ENCODE peak calls at places on chromosomes 2 and 18, in six cellular contexts. One of them, this sample, is unnamed.

GRCh38 chr2:56589820-56590219 is 406.0 kb downstream of the CCDC85A start:
- DNase-seq in right lobe of liver: no peak
- DNase-seq in adrenal gland: no peak
- DNase-seq in stomach: no peak
- DNase-seq in heart left ventricle: no peak
- DNase-seq in HCT116: no peak
- DNase-seq in this sample: no peak

GRCh38 chr2:237280235-237280634 is 133.7 kb downstream of the COL6A3 start:
- DNase-seq in heart left ventricle: no peak
- DNase-seq in stomach: no peak
- DNase-seq in adrenal gland: no peak
- DNase-seq in HCT116: no peak
- DNase-seq in right lobe of liver: no peak
- DNase-seq in this sample: no peak

GRCh38 chr2:122210898-122211605 is 455.6 kb downstream of the TSN start:
- DNase-seq in HCT116: no peak
- DNase-seq in adrenal gland: no peak
- DNase-seq in right lobe of liver: no peak
- DNase-seq in heart left ventricle: no peak
- DNase-seq in stomach: no peak
- DNase-seq in this sample: no peak

GRCh38 chr2:120369250-120369649 is 23.3 kb downstream of the INHBB start:
- DNase-seq in right lobe of liver: no peak
- DNase-seq in HCT116: no peak
- DNase-seq in stomach: no peak
- DNase-seq in adrenal gland: no peak
- DNase-seq in heart left ventricle: no peak
- DNase-seq in this sample: no peak

GRCh38 chr2:21466528-21466927 is 342.8 kb downstream of the TDRD15 start:
- DNase-seq in adrenal gland: no peak
- DNase-seq in stomach: no peak
- DNase-seq in heart left ventricle: no peak
- DNase-seq in right lobe of liver: no peak
- DNase-seq in HCT116: no peak
- DNase-seq in this sample: no peak

GRCh38 chr2:25178976-25179375 is 10.6 kb upstream of the POMC start:
- DNase-seq in adrenal gland: no peak
- DNase-seq in HCT116: no peak
- DNase-seq in stomach: no peak
- DNase-seq in heart left ventricle: no peak
- DNase-seq in right lobe of liver: no peak
- DNase-seq in this sample: no peak

GRCh38 chr18:79617521-79618500 is 61.8 kb upstream of the CTDP1 start:
- DNase-seq in HCT116: no peak
- DNase-seq in adrenal gland: peak; percentile 10
- DNase-seq in stomach: no peak
- DNase-seq in heart left ventricle: peak; percentile 31
- DNase-seq in right lobe of liver: peak; percentile 38
- DNase-seq in this sample: no peak

GRCh38 chr2:203583696-203584095 is 48.6 kb upstream of the RAPH1 start:
- DNase-seq in right lobe of liver: no peak
- DNase-seq in stomach: no peak
- DNase-seq in HCT116: no peak
- DNase-seq in heart left ventricle: peak; percentile 35
- DNase-seq in adrenal gland: no peak
- DNase-seq in this sample: no peak

GRCh38 chr2:221943078-221943810 is 355.6 kb downstream of the PAX3 start:
- DNase-seq in adrenal gland: peak; percentile 77
- DNase-seq in heart left ventricle: peak; percentile 61
- DNase-seq in stomach: peak; percentile 64
- DNase-seq in right lobe of liver: no peak
- DNase-seq in HCT116: no peak
- DNase-seq in this sample: peak; percentile 81

GRCh38 chr2:197954328-197954727 is 149.9 kb downstream of the PLCL1 start:
- DNase-seq in stomach: no peak
- DNase-seq in HCT116: no peak
- DNase-seq in heart left ventricle: no peak
- DNase-seq in right lobe of liver: no peak
- DNase-seq in adrenal gland: no peak
- DNase-seq in this sample: no peak

GRCh38 chr2:70891572-70892356 is 43.9 kb upstream of the ATP6V1B1 start:
- DNase-seq in adrenal gland: no peak
- DNase-seq in heart left ventricle: no peak
- DNase-seq in stomach: peak; percentile 19
- DNase-seq in right lobe of liver: no peak
- DNase-seq in HCT116: no peak
- DNase-seq in this sample: no peak

GRCh38 chr18:23281626-23282436 is 146.5 kb downstream of the CABLES1 start:
- DNase-seq in heart left ventricle: no peak
- DNase-seq in adrenal gland: no peak
- DNase-seq in right lobe of liver: no peak
- DNase-seq in HCT116: peak; percentile 35
- DNase-seq in stomach: no peak
- DNase-seq in this sample: no peak

GRCh38 chr18:9173770-9174233 is 37.2 kb downstream of the ANKRD12 start:
- DNase-seq in adrenal gland: no peak
- DNase-seq in right lobe of liver: no peak
- DNase-seq in stomach: no peak
- DNase-seq in HCT116: no peak
- DNase-seq in heart left ventricle: no peak
- DNase-seq in this sample: no peak

GRCh38 chr2:195407782-195408181 is 249.2 kb upstream of the SLC39A10 start:
- DNase-seq in adrenal gland: no peak
- DNase-seq in stomach: no peak
- DNase-seq in HCT116: no peak
- DNase-seq in right lobe of liver: no peak
- DNase-seq in heart left ventricle: no peak
- DNase-seq in this sample: no peak

GRCh38 chr2:96146881-96147592 is 1.8 kb upstream of the DUSP2 start:
- DNase-seq in right lobe of liver: peak; percentile 38
- DNase-seq in heart left ventricle: peak; percentile 23
- DNase-seq in adrenal gland: peak; percentile 77
- DNase-seq in HCT116: no peak
- DNase-seq in stomach: no peak
- DNase-seq in this sample: no peak

GRCh38 chr2:197270601-197271000 is 40.0 kb downstream of the ANKRD44 start:
- DNase-seq in stomach: no peak
- DNase-seq in HCT116: no peak
- DNase-seq in adrenal gland: no peak
- DNase-seq in heart left ventricle: no peak
- DNase-seq in right lobe of liver: no peak
- DNase-seq in this sample: no peak

GRCh38 chr18:51666717-51667320 is 469.3 kb upstream of the MEX3C start:
- DNase-seq in heart left ventricle: peak; percentile 44
- DNase-seq in right lobe of liver: no peak
- DNase-seq in HCT116: no peak
- DNase-seq in stomach: peak; percentile 31
- DNase-seq in adrenal gland: no peak
- DNase-seq in this sample: peak; percentile 71

DNA sequence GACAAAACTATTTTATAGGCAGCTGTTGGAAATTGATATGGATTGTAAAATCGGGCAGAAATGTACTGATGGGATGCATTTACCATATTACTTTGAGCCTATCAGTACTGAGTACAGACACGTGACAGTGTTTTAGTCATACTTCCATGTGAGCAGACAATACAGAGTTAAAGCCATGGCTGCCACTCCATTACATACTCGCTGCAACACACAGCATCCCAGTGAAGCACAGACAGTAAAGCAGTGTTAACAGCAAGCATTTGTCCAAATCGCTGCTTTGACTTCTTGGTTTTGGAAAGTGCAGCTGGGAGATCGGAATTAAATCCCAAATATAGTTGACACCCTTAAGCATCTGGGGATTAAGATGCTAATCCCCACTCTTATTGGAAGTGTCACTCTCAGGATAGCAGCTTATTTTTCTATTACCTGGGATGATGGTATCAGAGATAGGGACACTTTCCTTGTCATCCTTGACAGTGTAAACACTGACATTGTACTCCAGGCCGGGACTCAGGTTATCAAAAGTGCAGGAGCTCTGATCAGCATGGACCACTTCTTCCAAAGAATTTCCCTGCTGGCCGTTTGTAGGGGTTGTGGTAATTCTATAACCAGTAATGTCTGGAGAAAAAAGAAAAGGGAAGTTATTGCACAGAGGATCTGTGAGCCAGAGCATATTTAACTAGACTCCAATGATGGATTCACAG is 41.6 kb downstream of the FN1 start:
- DNase-seq in stomach: no peak
- DNase-seq in adrenal gland: no peak
- DNase-seq in right lobe of liver: no peak
- DNase-seq in heart left ventricle: no peak
- DNase-seq in HCT116: no peak
- DNase-seq in this sample: no peak
- TF ChIP-seq POLR2A in stomach: no peak
- TF ChIP-seq POLR2A in adrenal gland: no peak
- TF ChIP-seq POLR2A in right lobe of liver: no peak
- TF ChIP-seq POLR2A in heart left ventricle: no peak
- TF ChIP-seq POLR2A in HCT116: no peak
- TF ChIP-seq POLR2A in this sample: no peak

DNA sequence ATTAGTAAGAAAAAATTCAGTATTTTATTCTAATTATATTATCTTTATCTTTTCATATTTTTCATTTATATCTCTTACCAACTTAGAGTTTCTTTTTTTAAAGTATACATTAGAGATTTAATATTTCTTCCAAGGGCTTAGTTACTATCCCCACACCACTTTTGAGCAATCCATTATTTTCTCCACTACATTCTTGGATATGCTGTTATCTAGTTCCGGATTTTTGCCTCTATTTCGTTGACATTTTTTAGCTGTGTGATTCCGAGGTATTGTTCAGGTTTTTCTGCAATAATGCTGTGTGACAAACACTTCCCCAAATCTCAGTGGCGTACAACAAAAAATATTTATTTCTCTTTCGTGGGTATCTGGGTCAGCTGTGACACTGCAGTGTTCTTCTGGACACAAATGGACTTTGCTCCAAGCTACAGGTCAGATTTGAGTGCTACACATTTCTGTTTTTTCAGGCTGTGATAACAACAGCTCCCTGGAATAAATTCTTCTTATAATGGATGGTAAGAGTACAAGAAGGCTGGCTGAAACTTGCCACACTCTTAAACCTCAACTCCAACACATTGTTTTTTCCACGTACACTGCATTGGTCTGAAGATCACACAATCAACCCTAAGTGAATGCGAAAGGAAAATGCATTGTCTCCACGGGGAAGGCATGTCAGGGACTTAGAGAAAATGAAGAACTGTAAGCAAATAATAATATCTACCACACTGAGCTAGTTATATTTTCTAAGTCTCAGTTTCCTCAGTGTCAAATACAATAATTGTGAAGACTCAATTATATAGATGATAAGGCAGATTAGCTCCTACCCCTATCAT is 50.9 kb upstream of the PSMD14 start:
- DNase-seq in stomach: no peak
- DNase-seq in heart left ventricle: no peak
- DNase-seq in adrenal gland: no peak
- DNase-seq in right lobe of liver: peak; percentile 58
- DNase-seq in HCT116: no peak
- DNase-seq in this sample: no peak
- TF ChIP-seq POLR2A in stomach: no peak
- TF ChIP-seq POLR2A in heart left ventricle: no peak
- TF ChIP-seq POLR2A in adrenal gland: no peak
- TF ChIP-seq POLR2A in right lobe of liver: no peak
- TF ChIP-seq POLR2A in HCT116: no peak
- TF ChIP-seq POLR2A in this sample: no peak

GRCh38 chr2:216111122-216111521 is 2.0 kb downstream of the XRCC5 start:
- DNase-seq in stomach: no peak
- DNase-seq in heart left ventricle: no peak
- DNase-seq in adrenal gland: no peak
- DNase-seq in right lobe of liver: no peak
- DNase-seq in HCT116: no peak
- DNase-seq in this sample: no peak

GRCh38 chr2:216115224-216115582 is 6.1 kb downstream of the XRCC5 start:
- DNase-seq in adrenal gland: no peak
- DNase-seq in stomach: no peak
- DNase-seq in heart left ventricle: no peak
- DNase-seq in right lobe of liver: no peak
- DNase-seq in HCT116: no peak
- DNase-seq in this sample: peak; percentile 24

GRCh38 chr2:216114476-216115223 is 5.5 kb downstream of the XRCC5 start:
- DNase-seq in heart left ventricle: peak; percentile 98
- DNase-seq in HCT116: peak; percentile 98
- DNase-seq in stomach: peak; percentile 99
- DNase-seq in adrenal gland: peak; percentile 98
- DNase-seq in right lobe of liver: peak; percentile 99
- DNase-seq in this sample: peak; percentile 99

GRCh38 chr2:216112926-216113325 is 3.8 kb downstream of the XRCC5 start:
- DNase-seq in HCT116: no peak
- DNase-seq in heart left ventricle: no peak
- DNase-seq in stomach: no peak
- DNase-seq in right lobe of liver: no peak
- DNase-seq in adrenal gland: no peak
- DNase-seq in this sample: no peak

GRCh38 chr2:216113572-216113971 is 4.4 kb downstream of the XRCC5 start:
- DNase-seq in heart left ventricle: no peak
- DNase-seq in HCT116: no peak
- DNase-seq in stomach: no peak
- DNase-seq in right lobe of liver: no peak
- DNase-seq in adrenal gland: no peak
- DNase-seq in this sample: no peak
- TF ChIP-seq POLR2A in heart left ventricle: no peak
- TF ChIP-seq POLR2A in HCT116: no peak
- TF ChIP-seq POLR2A in stomach: no peak
- TF ChIP-seq POLR2A in right lobe of liver: no peak
- TF ChIP-seq POLR2A in adrenal gland: no peak
- TF ChIP-seq POLR2A in this sample: no peak

GRCh38 chr2:226978300-226978699 is 142.4 kb downstream of the RHBDD1 start:
- DNase-seq in adrenal gland: no peak
- DNase-seq in stomach: no peak
- DNase-seq in heart left ventricle: no peak
- DNase-seq in HCT116: no peak
- DNase-seq in right lobe of liver: no peak
- DNase-seq in this sample: no peak

GRCh38 chr2:226981731-226982373 is 146.0 kb downstream of the RHBDD1 start:
- DNase-seq in HCT116: no peak
- DNase-seq in heart left ventricle: no peak
- DNase-seq in adrenal gland: no peak
- DNase-seq in stomach: no peak
- DNase-seq in right lobe of liver: no peak
- DNase-seq in this sample: no peak

GRCh38 chr2:226979004-226979403 is 143.2 kb downstream of the RHBDD1 start:
- DNase-seq in adrenal gland: no peak
- DNase-seq in HCT116: no peak
- DNase-seq in heart left ventricle: no peak
- DNase-seq in right lobe of liver: no peak
- DNase-seq in stomach: no peak
- DNase-seq in this sample: no peak

GRCh38 chr2:226973821-226974220 is 138.0 kb downstream of the RHBDD1 start:
- DNase-seq in right lobe of liver: no peak
- DNase-seq in heart left ventricle: no peak
- DNase-seq in adrenal gland: no peak
- DNase-seq in stomach: no peak
- DNase-seq in HCT116: no peak
- DNase-seq in this sample: no peak

DNA sequence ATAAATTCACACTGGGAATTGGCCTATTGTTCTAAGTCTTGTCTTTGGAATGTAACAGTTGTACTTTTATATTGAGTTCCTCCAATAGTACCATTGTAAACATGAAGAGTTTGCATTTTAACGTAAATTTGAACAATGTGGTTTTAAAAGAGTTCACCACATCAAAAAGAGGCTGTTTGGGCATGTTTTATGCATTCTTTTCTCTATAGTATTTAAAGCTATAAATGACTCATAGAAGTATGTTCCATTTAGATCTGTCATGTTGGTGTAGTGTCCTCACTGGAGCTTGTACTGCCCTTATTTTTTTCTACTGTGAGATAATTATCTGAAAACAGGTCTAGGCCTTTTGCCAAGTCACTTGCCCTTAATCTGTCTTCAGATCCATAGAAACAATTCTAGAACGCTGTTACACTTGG is 141.9 kb downstream of the RHBDD1 start:
- DNase-seq in heart left ventricle: no peak
- DNase-seq in right lobe of liver: no peak
- DNase-seq in adrenal gland: no peak
- DNase-seq in stomach: no peak
- DNase-seq in HCT116: no peak
- DNase-seq in this sample: no peak
- TF ChIP-seq POLR2A in heart left ventricle: no peak
- TF ChIP-seq POLR2A in right lobe of liver: no peak
- TF ChIP-seq POLR2A in adrenal gland: no peak
- TF ChIP-seq POLR2A in stomach: no peak
- TF ChIP-seq POLR2A in HCT116: no peak
- TF ChIP-seq POLR2A in this sample: no peak

This sample was measured in testis.